ENCODE peak calls at places on chromosomes 12 and 14, in five cellular contexts. V is GM10248, B is glutamatergic neuron, K is HFFc6, R is neural progenitor cell. E is an unnamed sample.

GRCh38 chr12:39003541-39004160 is 98.3 kb upstream of the CPNE8 start:
- DNase-seq in R (no peak), K (no peak), V (no peak), B (no peak), E (no peak)

GRCh38 chr14:72591401-72591800 is 302.5 kb downstream of the DPF3 start:
- DNase-seq in B (no peak), V (no peak), K (no peak), R (no peak), E (no peak)

GRCh38 chr14:95467657-95468056 is 48.8 kb downstream of the SYNE3 start:
- DNase-seq in K (no peak), V (no peak), B (no peak), R (no peak), E (no peak)

GRCh38 chr12:29317556-29318363 is 63.2 kb downstream of the ERGIC2 start:
- DNase-seq in B (no peak), K (peak; percentile 21), R (peak; percentile 74), V (peak; percentile 68), E (peak; percentile 37)

GRCh38 chr12:94186461-94187237 is 38.3 kb downstream of the PLXNC1 start:
- DNase-seq in R (peak; percentile 96), B (peak; percentile 91), K (no peak), V (no peak), E (no peak)

GRCh38 chr12:111063296-111064026 is 143.1 kb upstream of the MYL2 start:
- DNase-seq in V (no peak), K (peak; percentile 3), B (no peak), R (no peak), E (no peak)

GRCh38 chr12:62588916-62589315 is 122.3 kb downstream of the MON2 start:
- DNase-seq in V (no peak), K (peak; percentile 55), R (no peak), B (no peak), E (no peak)

GRCh38 chr12:47981496-47982260 is 18.3 kb downstream of the TMEM106C start:
- DNase-seq in R (no peak), K (no peak), V (no peak), B (no peak), E (no peak)

GRCh38 chr12:45131506-45131905 is 80.6 kb upstream of the DBX2 start:
- DNase-seq in B (no peak), R (no peak), V (no peak), K (no peak), E (peak; percentile 8)

GRCh38 chr14:55711171-55711811 is 131.3 kb downstream of the KTN1 start:
- DNase-seq in R (no peak), K (peak; percentile 55), B (no peak), V (no peak), E (no peak)

DNA sequence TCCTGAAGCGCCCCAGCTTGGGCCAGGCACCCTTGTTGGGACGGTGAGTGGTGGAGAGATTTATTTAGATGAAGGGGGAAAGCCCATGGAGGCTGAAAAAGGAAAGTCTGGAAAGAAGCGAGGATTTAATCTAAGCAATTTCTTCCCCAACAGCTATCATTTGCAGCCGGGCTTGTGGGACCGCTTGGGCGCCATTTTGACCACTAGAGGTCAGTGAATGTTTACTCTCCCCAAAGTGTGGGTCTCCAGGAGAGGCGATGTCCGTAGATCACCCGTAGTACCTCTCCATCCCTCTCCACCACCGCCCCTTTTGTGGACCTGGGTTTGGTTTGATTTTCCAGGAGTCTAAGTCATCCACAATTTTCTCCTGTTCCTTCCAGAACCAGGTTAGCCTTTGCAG is 91.2 kb upstream of the PARP11 start:
- DNase-seq in V (peak; percentile 44), K (no peak), B (peak; percentile 50), R (peak; percentile 74), E (no peak)
- TF ChIP-seq CTCF in V (peak; percentile 63), K (peak; percentile 52), B (peak; percentile 42), R (peak; percentile 70), E (no peak)

GRCh38 chr14:67151082-67151666 is 38.1 kb upstream of the GARIN2 start:
- DNase-seq in B (no peak), K (no peak), R (no peak), V (no peak), E (no peak)
- TF ChIP-seq CTCF in B (no peak), K (peak; percentile 75), R (peak; percentile 44), V (no peak), E (no peak)

GRCh38 chr12:51915003-51915625 is 7.8 kb downstream of the ACVRL1 start:
- DNase-seq in B (no peak), R (no peak), V (no peak), K (no peak), E (no peak)

GRCh38 chr12:51911788-51912711 is 4.7 kb downstream of the ACVRL1 start:
- DNase-seq in V (no peak), B (no peak), R (no peak), K (no peak), E (peak; percentile 17)

GRCh38 chr12:51911307-51911706 is 4.0 kb downstream of the ACVRL1 start:
- DNase-seq in V (no peak), B (no peak), K (no peak), R (no peak), E (no peak)

GRCh38 chr12:51914034-51914923 is 7.0 kb downstream of the ACVRL1 start:
- DNase-seq in R (no peak), K (no peak), B (no peak), V (no peak), E (no peak)

GRCh38 chr12:51913071-51914033 is 6.0 kb downstream of the ACVRL1 start:
- DNase-seq in B (no peak), V (no peak), K (no peak), R (no peak), E (no peak)
- TF ChIP-seq CTCF in B (no peak), V (no peak), K (peak; percentile 35), R (peak; percentile 44), E (no peak)

DNA sequence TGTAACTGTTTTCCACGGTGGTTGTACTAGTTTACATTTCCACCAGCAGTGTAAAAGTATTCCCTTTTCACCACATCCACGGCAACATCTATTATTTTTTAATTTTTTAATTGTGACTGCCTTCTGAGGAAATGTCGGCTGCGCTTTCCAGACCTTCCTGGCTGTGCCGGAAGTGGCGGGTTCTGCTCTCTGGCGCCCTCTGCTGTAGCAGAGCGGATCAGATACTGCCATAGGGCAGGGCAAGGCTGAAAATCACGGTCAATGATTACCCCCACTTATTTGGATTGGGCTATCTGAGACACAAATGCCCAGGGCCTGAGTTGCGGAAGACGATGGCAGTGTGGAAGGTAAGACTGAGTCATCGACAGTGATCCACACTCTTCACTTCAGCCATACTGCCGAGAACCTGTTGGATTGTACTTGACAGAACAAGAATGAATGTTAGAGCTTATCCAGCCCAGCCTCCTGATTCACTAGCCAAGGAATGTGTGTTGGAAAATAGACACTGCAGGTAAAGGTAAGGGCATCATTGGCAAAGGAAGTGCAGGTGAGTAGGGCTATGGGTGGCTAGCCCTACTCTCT is 124.2 kb downstream of the NTF3 start:
- DNase-seq in R (no peak), V (no peak), B (peak; percentile 59), K (no peak), E (peak; percentile 8)
- TF ChIP-seq CTCF in R (peak; percentile 44), V (no peak), B (peak; percentile 43), K (peak; percentile 74), E (peak; percentile 30)

GRCh38 chr12:78566461-78566860 is 298.1 kb upstream of the SYT1 start:
- DNase-seq in R (no peak), V (no peak), B (no peak), K (no peak), E (no peak)

GRCh38 chr12:78568326-78569020 is 296.1 kb upstream of the SYT1 start:
- DNase-seq in K (peak; percentile 25), V (no peak), B (no peak), R (peak; percentile 72), E (no peak)

GRCh38 chr12:78571953-78572352 is 292.6 kb upstream of the SYT1 start:
- DNase-seq in V (no peak), R (peak; percentile 41), K (no peak), B (no peak), E (no peak)
- TF ChIP-seq CTCF in V (no peak), R (peak; percentile 55), K (no peak), B (no peak), E (no peak)

E was measured in Calu3.